ENCODE peak calls at places on chromosome 19, in ten cellular contexts. A, S, Q, F, M, J, H, Y, N and X are unnamed samples.

GRCh38 chr19:46350758-46351159 is 3.9 kb downstream of the PPP5C start:
- DNase-seq in H (no peak), A (no peak), S (no peak), J (no peak), N (peak; percentile 78), Y (no peak), M (no peak), Q (no peak), F (no peak), X (no peak)

GRCh38 chr19:19460761-19461265 is 54.5 kb downstream of the TSSK6 start:
- DNase-seq in N (peak; percentile 62), Q (peak; percentile 31), M (peak; percentile 40), Y (peak; percentile 27), F (peak; percentile 90), A (peak; percentile 76), S (peak; percentile 70), H (no peak), J (peak; percentile 29), X (peak; percentile 81)

GRCh38 chr19:49793561-49793840 is 19.6 kb downstream of the FUZ start:
- DNase-seq in N (no peak), S (peak; percentile 74), H (no peak), A (no peak), J (no peak), F (no peak), M (no peak), Q (no peak), Y (no peak), X (no peak)

GRCh38 chr19:41998246-41999020 is 4.4 kb upstream of the ATP1A3 start:
- DNase-seq in F (no peak), A (no peak), N (peak; percentile 49), H (no peak), J (peak; percentile 81), M (no peak), Q (no peak), Y (peak; percentile 29), S (peak; percentile 80), X (no peak)

GRCh38 chr19:43606569-43607229 is 5.2 kb upstream of the SRRM5 start:
- DNase-seq in A (no peak), S (no peak), M (no peak), Y (no peak), Q (no peak), J (no peak), F (no peak), H (no peak), N (no peak), X (no peak)

GRCh38 chr19:57633832-57634131 is 814 bp downstream of the ZNF211 start:
- DNase-seq in F (no peak), H (no peak), J (no peak), A (no peak), S (no peak), M (no peak), N (no peak), Q (no peak), Y (no peak), X (no peak)

GRCh38 chr19:54415208-54415900 is at the start of gene TTYH1:
- DNase-seq in A (no peak), N (no peak), Y (no peak), M (no peak), J (peak; percentile 44), F (no peak), H (no peak), S (no peak), Q (no peak), X (no peak)

GRCh38 chr19:21045028-21045427 is 24.6 kb downstream of the ZNF430 start:
- DNase-seq in A (no peak), M (no peak), H (no peak), F (no peak), Q (no peak), S (no peak), N (no peak), J (no peak), Y (no peak), X (no peak)

GRCh38 chr19:54209058-54209747 is 8.5 kb downstream of the RPS9 start:
- DNase-seq in F (no peak), J (no peak), A (no peak), Y (no peak), S (peak; percentile 29), M (no peak), Q (peak; percentile 31), N (peak; percentile 59), H (no peak), X (no peak)

GRCh38 chr19:47239610-47240296 is 8.8 kb upstream of the BBC3 start:
- DNase-seq in A (peak; percentile 65), Q (no peak), Y (peak; percentile 55), F (peak; percentile 85), M (peak; percentile 43), H (peak; percentile 46), N (peak; percentile 46), J (peak; percentile 53), S (peak; percentile 89), X (no peak)

GRCh38 chr19:13137290-13137794 is 12.8 kb downstream of the STX10 start:
- DNase-seq in Y (no peak), Q (no peak), N (no peak), J (no peak), S (no peak), F (no peak), M (no peak), H (no peak), A (no peak), X (no peak)

GRCh38 chr19:6728346-6728745 is 7.9 kb upstream of the C3 start:
- DNase-seq in A (peak; percentile 69), Q (no peak), S (no peak), Y (no peak), J (no peak), F (no peak), N (peak; percentile 51), M (no peak), H (no peak), X (peak; percentile 76)

GRCh38 chr19:29699861-29700260 is 15.2 kb downstream of the C19orf12 start:
- DNase-seq in A (no peak), J (no peak), M (no peak), F (no peak), H (no peak), Y (no peak), N (no peak), Q (no peak), S (no peak), X (no peak)

GRCh38 chr19:35739275-35740107 is 2.8 kb downstream of the IGFLR1 start:
- DNase-seq in J (no peak), N (no peak), Y (no peak), S (peak; percentile 16), F (no peak), Q (peak; percentile 28), H (no peak), A (no peak), M (no peak), X (no peak)

DNA sequence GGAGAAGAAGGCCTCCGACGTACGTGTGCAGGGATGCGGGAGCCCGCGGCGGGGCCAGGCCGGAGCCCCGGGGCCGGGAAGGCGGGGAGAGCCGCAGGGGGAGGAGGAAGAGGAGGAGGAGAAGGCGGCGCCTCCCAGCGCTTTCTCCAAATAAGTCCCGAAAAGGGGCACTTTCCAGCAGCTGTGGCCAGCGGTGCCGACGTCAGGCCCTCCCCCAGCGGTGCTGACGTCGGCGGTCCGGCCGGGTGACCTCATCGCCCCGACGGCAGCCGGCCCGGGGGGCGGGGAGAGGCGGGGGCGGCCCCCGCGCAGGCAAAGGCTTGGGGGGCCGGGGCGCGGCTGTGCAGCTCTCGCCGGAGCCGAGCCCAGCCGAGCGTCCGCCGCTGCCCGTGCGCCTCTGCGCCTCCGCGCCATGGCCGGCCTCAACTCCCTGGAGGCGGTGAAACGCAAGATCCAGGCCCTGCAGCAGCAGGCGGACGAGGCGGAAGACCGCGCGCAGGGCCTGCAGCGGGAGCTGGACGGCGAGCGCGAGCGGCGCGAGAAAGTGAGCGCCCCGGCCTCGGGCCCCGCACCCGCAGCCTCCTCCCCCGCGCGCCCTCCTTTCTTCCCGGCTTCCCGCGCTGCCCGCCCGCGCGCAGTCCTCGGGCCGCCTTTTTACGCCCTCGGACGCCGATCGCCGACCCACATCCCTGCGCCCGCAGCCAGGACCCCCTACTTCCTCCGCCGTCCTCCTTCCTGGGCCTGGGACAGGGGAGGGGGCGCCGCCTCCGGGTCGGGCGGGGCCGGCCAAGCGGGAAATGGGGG is at the start of gene TPM4:
- DNase-seq in N (peak; percentile 97), S (peak; percentile 99), M (peak; percentile 67), H (peak; percentile 98), J (peak; percentile 87), F (peak; percentile 98), Y (peak; percentile 98), A (peak; percentile 95), Q (peak; percentile 96), X (peak; percentile 83)
- TF ChIP-seq CTCF in N (no peak), S (no peak), M (no peak), H (no peak), J (no peak), F (no peak), Y (no peak), A (no peak), Q (peak; percentile 24), X (no peak)

GRCh38 chr19:1401138-1401888 is at the start of gene GAMT:
- DNase-seq in Q (no peak), N (peak; percentile 64), Y (peak; percentile 35), M (peak; percentile 31), H (no peak), F (no peak), S (peak; percentile 77), A (no peak), J (peak; percentile 55), X (no peak)
- TF ChIP-seq CTCF in Q (peak; percentile 58), N (peak; percentile 52), Y (no peak), M (peak; percentile 63), H (peak; percentile 20), F (peak; percentile 42), S (no peak), A (peak; percentile 46), J (peak; percentile 42), X (peak; percentile 64)

GRCh38 chr19:4620675-4621074 is 18.6 kb upstream of the TNFAIP8L1 start:
- DNase-seq in H (no peak), A (no peak), Y (no peak), S (no peak), M (no peak), F (no peak), Q (no peak), J (no peak), N (no peak), X (no peak)

GRCh38 chr19:4622695-4623421 is 16.5 kb upstream of the TNFAIP8L1 start:
- DNase-seq in J (no peak), H (no peak), F (no peak), Q (no peak), N (no peak), S (peak; percentile 22), Y (no peak), M (no peak), A (no peak), X (no peak)

GRCh38 chr19:4619668-4620294 is 19.5 kb upstream of the TNFAIP8L1 start:
- DNase-seq in M (no peak), N (no peak), J (no peak), Q (no peak), F (no peak), Y (no peak), H (no peak), A (no peak), S (no peak), X (no peak)

GRCh38 chr19:4624301-4624700 is 15.0 kb upstream of the TNFAIP8L1 start:
- DNase-seq in A (no peak), Y (no peak), N (no peak), F (no peak), J (no peak), H (no peak), S (no peak), Q (no peak), M (no peak), X (no peak)

GRCh38 chr19:4624733-4625362 is 14.5 kb upstream of the TNFAIP8L1 start:
- DNase-seq in F (no peak), H (no peak), S (peak; percentile 65), Q (no peak), Y (peak; percentile 39), A (no peak), J (no peak), M (no peak), N (peak; percentile 35), X (no peak)
- TF ChIP-seq CTCF in F (no peak), H (peak; percentile 49), S (peak; percentile 35), Q (no peak), Y (peak; percentile 42), A (no peak), J (no peak), M (no peak), N (peak; percentile 9), X (no peak)

GRCh38 chr19:39671739-39672363 is 16.1 kb downstream of the LGALS16 start:
- DNase-seq in Q (no peak), M (no peak), Y (peak; percentile 68), H (peak; percentile 20), N (peak; percentile 82), J (peak; percentile 50), F (no peak), S (peak; percentile 63), A (no peak), X (no peak)
- TF ChIP-seq CTCF in Q (no peak), M (peak; percentile 69), Y (peak; percentile 48), H (peak; percentile 35), N (peak; percentile 56), J (peak; percentile 67), F (no peak), S (peak; percentile 35), A (peak; percentile 57), X (peak; percentile 52)